ENCODE peak calls at places on chromosomes 11 and 22, in nine cellular contexts. One of them, this sample, is unnamed.

GRCh38 chr11:70530629-70531185 is 132.4 kb downstream of the CTTN start:
- DNase-seq in HuH-7: no peak
- DNase-seq in foreskin keratinocyte: no peak
- DNase-seq in caudate nucleus: no peak
- DNase-seq in HTR-8/SVneo: no peak
- DNase-seq in NCI-H748 treated with DMSO at 0.1 percent for 48 hours: no peak
- DNase-seq in left ventricle myocardium superior: peak; percentile 1
- DNase-seq in KBM-7: no peak
- DNase-seq in epithelial cell of esophagus: no peak
- DNase-seq in this sample: no peak

GRCh38 chr11:98061858-98062257 is 958.9 kb upstream of the CNTN5 start:
- DNase-seq in HuH-7: no peak
- DNase-seq in foreskin keratinocyte: no peak
- DNase-seq in caudate nucleus: no peak
- DNase-seq in HTR-8/SVneo: no peak
- DNase-seq in NCI-H748 treated with DMSO at 0.1 percent for 48 hours: no peak
- DNase-seq in left ventricle myocardium superior: no peak
- DNase-seq in KBM-7: no peak
- DNase-seq in epithelial cell of esophagus: no peak
- DNase-seq in this sample: no peak

GRCh38 chr22:26398741-26399153 is 30.3 kb upstream of the ASPHD2 start:
- DNase-seq in HuH-7: no peak
- DNase-seq in foreskin keratinocyte: peak; percentile 57
- DNase-seq in caudate nucleus: peak; percentile 23
- DNase-seq in HTR-8/SVneo: peak; percentile 41
- DNase-seq in NCI-H748 treated with DMSO at 0.1 percent for 48 hours: no peak
- DNase-seq in left ventricle myocardium superior: peak; percentile 45
- DNase-seq in KBM-7: peak; percentile 71
- DNase-seq in epithelial cell of esophagus: peak; percentile 83
- DNase-seq in this sample: peak; percentile 51

GRCh38 chr22:44869196-44869595 is 116.8 kb downstream of the ARHGAP8 start:
- DNase-seq in HuH-7: no peak
- DNase-seq in foreskin keratinocyte: no peak
- DNase-seq in caudate nucleus: no peak
- DNase-seq in HTR-8/SVneo: no peak
- DNase-seq in NCI-H748 treated with DMSO at 0.1 percent for 48 hours: no peak
- DNase-seq in left ventricle myocardium superior: peak; percentile 17
- DNase-seq in KBM-7: no peak
- DNase-seq in epithelial cell of esophagus: no peak
- DNase-seq in this sample: no peak

GRCh38 chr11:14635559-14635958 is 8.0 kb upstream of the PDE3B start:
- DNase-seq in HuH-7: no peak
- DNase-seq in foreskin keratinocyte: no peak
- DNase-seq in caudate nucleus: no peak
- DNase-seq in HTR-8/SVneo: no peak
- DNase-seq in NCI-H748 treated with DMSO at 0.1 percent for 48 hours: no peak
- DNase-seq in left ventricle myocardium superior: no peak
- DNase-seq in KBM-7: no peak
- DNase-seq in epithelial cell of esophagus: no peak
- DNase-seq in this sample: no peak

GRCh38 chr11:2673250-2673610 is 26.6 kb downstream of the KCNQ1OT1 start:
- DNase-seq in HuH-7: no peak
- DNase-seq in foreskin keratinocyte: no peak
- DNase-seq in caudate nucleus: no peak
- DNase-seq in HTR-8/SVneo: no peak
- DNase-seq in NCI-H748 treated with DMSO at 0.1 percent for 48 hours: no peak
- DNase-seq in left ventricle myocardium superior: no peak
- DNase-seq in KBM-7: no peak
- DNase-seq in epithelial cell of esophagus: no peak
- DNase-seq in this sample: no peak

GRCh38 chr11:74948546-74948897 is 369 bp downstream of the XRRA1 start:
- DNase-seq in HuH-7: peak; percentile 36
- DNase-seq in foreskin keratinocyte: no peak
- DNase-seq in caudate nucleus: no peak
- DNase-seq in HTR-8/SVneo: no peak
- DNase-seq in NCI-H748 treated with DMSO at 0.1 percent for 48 hours: peak; percentile 32
- DNase-seq in left ventricle myocardium superior: no peak
- DNase-seq in KBM-7: no peak
- DNase-seq in epithelial cell of esophagus: no peak
- DNase-seq in this sample: no peak

GRCh38 chr22:40443675-40444482 is 73.5 kb downstream of the SGSM3 start:
- DNase-seq in HuH-7: no peak
- DNase-seq in foreskin keratinocyte: no peak
- DNase-seq in caudate nucleus: no peak
- DNase-seq in HTR-8/SVneo: no peak
- DNase-seq in NCI-H748 treated with DMSO at 0.1 percent for 48 hours: no peak
- DNase-seq in left ventricle myocardium superior: no peak
- DNase-seq in KBM-7: no peak
- DNase-seq in epithelial cell of esophagus: no peak
- DNase-seq in this sample: no peak